ENCODE peak calls at places on chromosomes 13 and 19, in six cellular contexts. P, X, R, M, H and Y are unnamed samples.

GRCh38 chr19:47447470-47448359 is 24.0 kb downstream of the SLC8A2 start:
- DNase-seq in M (peak), R (no peak), H (peak), X (no peak), P (no peak), Y (peak)

GRCh38 chr13:80337706-80338105 is 3.2 kb downstream of the SPRY2 start:
- DNase-seq in M (no peak), P (no peak), R (no peak), X (no peak), H (no peak), Y (no peak)

GRCh38 chr13:97502192-97502591 is 68.2 kb downstream of the RAP2A start:
- DNase-seq in R (no peak), X (no peak), P (no peak), M (peak), H (no peak), Y (peak)

GRCh38 chr19:9786342-9786741 is 17.8 kb upstream of the ZNF846 start:
- DNase-seq in P (no peak), H (no peak), M (no peak), R (no peak), X (no peak), Y (peak)

GRCh38 chr13:102141625-102142472 is 260.0 kb downstream of the FGF14 start:
- DNase-seq in H (peak), P (no peak), M (peak), X (no peak), R (no peak), Y (no peak)

GRCh38 chr13:40993987-40994386 is 25.1 kb downstream of the ELF1 start:
- DNase-seq in M (peak), R (no peak), P (no peak), X (no peak), H (peak), Y (no peak)

GRCh38 chr13:76992548-76993001 is 694 bp downstream of the CLN5 start:
- DNase-seq in X (no peak), H (peak), P (peak), R (no peak), M (peak), Y (no peak)

GRCh38 chr13:108919036-108919907 is 289.9 kb downstream of the MYO16 start:
- DNase-seq in R (no peak), P (no peak), M (no peak), H (no peak), X (no peak), Y (no peak)

GRCh38 chr13:42283574-42283973 is 11.6 kb downstream of the AKAP11 start:
- DNase-seq in H (peak), M (no peak), X (no peak), P (no peak), R (no peak), Y (no peak)

GRCh38 chr13:39811051-39811450 is 155.6 kb downstream of the COG6 start:
- DNase-seq in P (no peak), M (no peak), X (no peak), H (no peak), R (no peak), Y (no peak)

GRCh38 chr19:53982611-53983010 is 8.8 kb upstream of the CACNG6 start:
- DNase-seq in P (no peak), M (peak), X (no peak), R (no peak), H (peak), Y (peak)

GRCh38 chr19:49546825-49547565 is 19.2 kb downstream of the RCN3 start:
- DNase-seq in P (peak), X (peak), R (peak), M (peak), H (peak), Y (peak)

GRCh38 chr13:72565893-72566292 is 161.5 kb downstream of the MZT1 start:
- DNase-seq in P (peak), R (no peak), X (no peak), M (peak), H (peak), Y (no peak)

GRCh38 chr19:34772697-34773554 is at the start of gene ZNF599:
- DNase-seq in H (peak), M (peak), X (peak), R (peak), P (peak), Y (peak)

GRCh38 chr13:28849441-28849840 is 29.3 kb downstream of the MTUS2 start:
- DNase-seq in H (peak), P (no peak), R (no peak), M (no peak), X (no peak), Y (no peak)